ENCODE peak calls at places on chromosomes 12 and 14, in five cellular contexts. K is Panc1, E is transverse colon, C is endothelial cell of umbilical vein, I is GM23338. T is an unnamed sample.

GRCh38 chr12:4201333-4202105 is 72.0 kb upstream of the CCND2 start:
- DNase-seq in C (no peak), E (no peak), I (peak), K (no peak), T (peak)

GRCh38 chr12:6613776-6614512 is 6.8 kb upstream of the CHD4 start:
- DNase-seq in I (peak), E (peak), K (no peak), C (peak), T (peak)

GRCh38 chr12:50224026-50224692 is 57.0 kb upstream of the CERS5 start:
- DNase-seq in E (peak), K (peak), I (peak), C (peak), T (no peak)

GRCh38 chr12:96471368-96472040 is 17.9 kb upstream of the CFAP54 start:
- DNase-seq in C (peak), E (no peak), K (no peak), I (no peak), T (no peak)

GRCh38 chr14:28609228-28609828 is 157.3 kb upstream of the FOXG1 start:
- DNase-seq in C (peak), E (peak), K (peak), I (peak), T (no peak)

GRCh38 chr14:96945721-96946120 is 148.5 kb downstream of the VRK1 start:
- DNase-seq in K (no peak), I (no peak), C (no peak), E (no peak), T (no peak)

GRCh38 chr12:132558861-132559623 is 51.3 kb downstream of the LRCOL1 start:
- DNase-seq in E (no peak), I (no peak), C (no peak), K (no peak), T (peak)

GRCh38 chr14:95739356-95739755 is 25.4 kb upstream of the TCL1A start:
- DNase-seq in E (no peak), K (no peak), I (no peak), C (no peak), T (no peak)

GRCh38 chr14:105760691-105761344 is 234.4 kb downstream of the TMEM121 start:
- DNase-seq in I (no peak), C (no peak), K (no peak), E (no peak), T (peak)

GRCh38 chr12:38389581-38389980 is 73.0 kb downstream of the ALG10B start:
- DNase-seq in C (no peak), E (no peak), K (no peak), I (no peak), T (no peak)

GRCh38 chr12:38385492-38385864 is 68.9 kb downstream of the ALG10B start:
- DNase-seq in I (no peak), E (no peak), C (no peak), K (no peak), T (no peak)

GRCh38 chr12:38386238-38386985 is 69.8 kb downstream of the ALG10B start:
- DNase-seq in E (no peak), I (no peak), C (no peak), K (no peak), T (no peak)

DNA sequence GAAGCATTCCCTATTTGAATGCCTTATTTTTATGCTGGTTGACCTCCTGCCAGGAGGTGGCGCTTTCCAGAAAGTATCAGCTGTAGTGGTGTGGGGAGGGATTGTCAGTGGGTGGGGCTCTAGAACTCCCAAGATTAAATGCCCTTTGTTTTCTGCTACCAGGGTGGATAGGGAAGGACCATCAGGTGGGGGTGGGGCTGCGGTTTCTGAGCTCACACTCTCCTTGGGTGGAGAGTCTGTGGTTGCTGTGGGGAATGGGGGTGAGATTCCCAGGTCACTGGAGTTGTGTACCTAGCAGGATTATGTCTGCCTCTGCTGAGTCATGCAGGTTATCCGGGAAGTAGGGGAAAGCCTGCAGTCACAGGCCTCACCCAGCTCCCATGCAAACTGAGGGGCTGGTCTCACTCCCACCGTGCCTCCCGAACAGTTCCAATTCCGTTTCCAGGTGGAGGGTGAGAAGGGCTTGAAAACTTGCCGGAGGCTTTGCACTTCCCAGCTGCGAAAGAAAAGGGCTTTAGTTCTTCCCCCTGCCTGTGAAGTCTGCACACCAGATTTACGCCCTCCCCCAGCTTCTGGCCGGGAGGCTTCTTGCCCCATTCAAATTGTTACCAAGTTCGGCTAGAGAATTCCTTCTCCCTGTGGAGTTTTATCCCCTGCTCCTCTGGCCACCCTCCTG is 68.4 kb downstream of the ALG10B start:
- DNase-seq in C (no peak), K (no peak), I (peak), E (no peak), T (no peak)
- TF ChIP-seq CTCF in C (no peak), K (peak), I (peak), E (no peak), T (no peak)

DNA sequence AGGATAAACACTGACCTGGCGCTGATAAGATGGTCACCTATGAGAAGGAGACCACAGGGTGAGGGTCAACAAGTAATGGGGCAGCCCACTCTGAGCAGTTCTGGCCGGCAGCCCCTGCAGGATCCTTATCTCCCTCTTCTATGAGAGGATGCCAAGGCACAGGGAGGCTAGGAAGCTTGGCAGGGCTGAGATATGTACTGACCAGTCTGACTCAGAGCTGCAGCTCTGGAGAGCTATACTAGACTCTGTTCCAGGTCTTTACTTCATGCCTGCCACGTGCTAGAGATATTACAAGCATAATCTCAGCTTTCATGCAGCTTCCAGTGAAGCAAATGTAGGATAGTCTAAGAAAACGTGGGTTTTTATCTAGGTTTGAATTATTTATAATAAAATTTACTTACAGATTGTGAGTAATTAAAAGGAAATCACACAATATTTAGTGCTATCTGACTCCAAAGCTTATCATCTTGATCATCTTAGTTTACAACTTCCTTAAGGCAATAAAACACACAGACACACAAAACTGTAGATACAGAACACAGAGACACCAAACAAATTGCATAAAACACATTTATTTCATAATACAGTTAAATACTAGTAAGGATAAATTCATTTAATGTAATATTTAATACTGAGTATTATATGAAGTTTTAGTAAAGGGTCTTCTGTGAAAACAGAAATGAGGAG is 32.3 kb downstream of the GIT2 start:
- DNase-seq in I (no peak), E (peak), K (no peak), C (peak), T (no peak)
- TF ChIP-seq POLR2AphosphoS5 in I (no peak), E (no peak), K (no peak), C (peak), T (no peak)

GRCh38 chr12:116532986-116533342 is 26.2 kb upstream of the MAP1LC3B2 start:
- DNase-seq in K (no peak), I (no peak), E (no peak), C (no peak), T (no peak)

GRCh38 chr12:116532428-116532827 is 26.8 kb upstream of the MAP1LC3B2 start:
- DNase-seq in E (no peak), C (no peak), K (no peak), I (no peak), T (peak)

GRCh38 chr12:116533343-116534248 is 25.6 kb upstream of the MAP1LC3B2 start:
- DNase-seq in C (peak), I (peak), E (peak), K (peak), T (peak)

GRCh38 chr12:116535241-116535640 is 23.9 kb upstream of the MAP1LC3B2 start:
- DNase-seq in E (no peak), K (no peak), I (no peak), C (no peak), T (peak)

DNA sequence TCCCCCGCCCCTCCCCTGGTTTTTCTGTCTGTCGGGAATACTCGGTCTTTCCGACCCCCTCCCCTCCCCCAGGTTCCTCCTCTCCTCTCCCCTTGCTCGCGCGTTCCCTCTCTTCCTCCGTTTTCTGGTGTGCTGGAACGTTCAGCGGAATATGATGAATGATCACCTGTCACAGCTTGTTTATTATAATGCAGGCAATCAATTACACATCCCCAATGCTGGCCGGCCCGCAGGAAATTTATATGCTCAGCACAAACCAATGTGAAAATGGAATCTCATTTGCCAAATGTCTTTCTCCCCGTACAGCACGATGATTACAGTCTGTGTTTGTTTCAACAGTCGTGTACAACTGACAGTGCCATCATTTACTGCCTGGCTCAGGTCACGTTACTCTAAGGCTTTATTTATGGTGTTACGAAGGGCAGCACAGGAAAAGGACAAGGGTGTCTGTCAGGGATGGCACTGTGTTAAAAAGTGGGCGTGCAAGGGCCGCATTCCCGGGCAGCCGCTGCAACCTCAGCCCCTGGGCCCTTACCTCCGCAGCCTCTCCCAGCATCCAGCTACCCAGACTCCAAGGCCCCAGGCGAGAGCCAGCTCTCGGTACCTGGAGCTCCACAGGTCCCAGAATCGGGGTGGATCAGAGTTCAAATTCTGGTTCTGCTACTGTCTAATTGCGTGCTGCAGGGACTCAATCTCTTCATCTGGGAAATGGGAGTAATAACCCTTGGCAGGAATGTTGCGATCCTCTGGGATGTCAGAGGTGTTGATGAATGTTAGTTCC is 24.6 kb upstream of the MAP1LC3B2 start:
- DNase-seq in K (no peak), I (peak), E (no peak), C (peak), T (peak)
- H3K27ac ChIP-seq in K (peak), I (peak), E (peak), C (no peak), T (peak)

GRCh38 chr12:100401660-100402059 is 44.8 kb downstream of the SLC17A8 start:
- DNase-seq in I (no peak), K (no peak), C (peak), E (peak), T (no peak)

GRCh38 chr12:100399095-100399494 is 42.2 kb downstream of the SLC17A8 start:
- DNase-seq in C (no peak), K (no peak), E (no peak), I (no peak), T (no peak)

GRCh38 chr12:100403446-100403845 is 46.6 kb downstream of the SLC17A8 start:
- DNase-seq in C (no peak), I (no peak), K (no peak), E (no peak), T (no peak)

GRCh38 chr12:100404769-100405407 is 48.0 kb downstream of the SLC17A8 start:
- DNase-seq in E (peak), I (peak), K (peak), C (peak), T (no peak)
- TF ChIP-seq CTCF in E (peak), I (peak), K (peak), C (peak), T (peak)

GRCh38 chr14:101595887-101596721 is 34.8 kb downstream of the DIO3 start:
- DNase-seq in E (peak), C (no peak), K (no peak), I (no peak), T (peak)
- TF ChIP-seq POLR2AphosphoS5 in E (no peak), C (no peak), K (no peak), I (no peak), T (no peak)

GRCh38 chr12:54005853-54006699 is 2.7 kb upstream of the HOXC8 start:
- DNase-seq in E (peak), K (no peak), I (peak), C (peak), T (peak)

GRCh38 chr12:54005531-54005852 is 3.3 kb upstream of the HOXC8 start:
- DNase-seq in K (no peak), I (no peak), E (no peak), C (no peak), T (no peak)

GRCh38 chr12:54004063-54004840 is 4.3 kb downstream of the HOXC9 start:
- DNase-seq in I (no peak), E (no peak), K (no peak), C (no peak), T (no peak)

GRCh38 chr12:54003625-54004024 is 3.7 kb downstream of the HOXC9 start:
- DNase-seq in I (no peak), C (no peak), E (no peak), K (no peak), T (no peak)

GRCh38 chr12:54004841-54005530 is 3.8 kb upstream of the HOXC8 start:
- DNase-seq in E (no peak), C (no peak), I (peak), K (no peak), T (no peak)
- H3K27ac ChIP-seq in E (no peak), C (no peak), I (no peak), K (peak), T (no peak)

DNA sequence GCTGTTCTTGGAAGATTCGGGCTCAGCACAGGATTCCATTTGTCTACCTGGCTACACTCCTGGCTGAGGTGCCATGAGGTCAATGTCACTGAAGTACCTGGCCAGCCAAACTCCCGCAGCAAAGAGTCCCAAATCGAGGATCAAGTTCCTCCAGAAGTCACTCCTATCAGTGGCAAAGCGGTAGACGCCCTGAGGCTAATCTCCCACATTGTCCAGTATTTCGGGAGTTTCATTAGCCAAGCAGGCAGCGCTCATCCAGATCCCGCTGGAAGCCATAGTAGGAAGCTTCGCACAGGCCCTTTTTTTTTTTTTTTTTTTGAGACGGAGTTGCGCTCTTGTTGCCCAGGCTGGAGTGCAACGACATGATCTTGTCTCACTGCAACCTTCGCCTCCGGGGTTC is 8.9 kb upstream of the AACS start:
- DNase-seq in I (no peak), C (no peak), K (no peak), E (no peak), T (peak)
- TF ChIP-seq CTCF in I (no peak), C (no peak), K (no peak), E (no peak), T (no peak)

DNA sequence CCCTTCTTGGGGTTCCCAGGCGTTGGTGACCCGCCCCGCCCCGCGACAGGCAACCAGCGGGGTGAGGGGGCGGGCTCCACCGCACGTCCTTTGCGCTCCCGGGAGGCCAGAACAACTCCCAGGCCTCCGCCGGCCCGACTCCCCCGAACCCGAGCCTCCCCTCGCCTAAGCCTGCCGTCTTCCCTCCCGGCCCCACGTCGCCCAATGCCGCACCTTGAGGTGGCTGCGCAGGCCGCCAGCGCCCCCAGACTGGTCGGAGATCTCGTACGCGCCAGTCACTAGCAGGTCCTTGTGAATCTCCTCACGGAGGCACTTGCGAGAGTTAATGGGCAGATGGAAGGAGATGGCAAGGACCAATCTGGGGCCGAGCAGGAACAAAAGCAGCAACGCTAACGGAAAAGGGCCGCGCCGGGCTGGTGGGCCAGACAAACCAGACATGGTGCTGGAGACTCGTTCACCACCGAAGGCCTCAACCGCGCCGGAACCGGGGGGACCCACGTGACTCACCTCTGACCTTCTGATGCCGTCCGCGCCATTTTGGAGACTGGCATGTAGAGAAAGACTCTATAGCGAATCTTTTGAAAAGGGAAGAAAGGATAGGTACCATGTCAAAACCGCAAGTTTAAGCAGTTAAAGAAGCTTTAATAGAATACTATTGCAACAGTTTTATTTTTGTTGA is at the start of gene TMED10:
- DNase-seq in I (peak), E (peak), C (peak), K (no peak), T (peak)
- TF ChIP-seq POLR2AphosphoS5 in I (peak), E (peak), C (peak), K (peak), T (peak)

GRCh38 chr12:1207276-1207675 is 216.3 kb downstream of the ERC1 start:
- DNase-seq in E (no peak), K (no peak), I (no peak), C (no peak), T (no peak)

GRCh38 chr12:1206118-1206734 is 215.2 kb downstream of the ERC1 start:
- DNase-seq in K (no peak), E (no peak), C (peak), I (no peak), T (no peak)

GRCh38 chr12:1203735-1204019 is 212.7 kb downstream of the ERC1 start:
- DNase-seq in I (no peak), K (no peak), E (no peak), C (peak), T (no peak)

GRCh38 chr12:1205512-1206060 is 214.6 kb downstream of the ERC1 start:
- DNase-seq in C (peak), K (no peak), E (no peak), I (no peak), T (no peak)

DNA sequence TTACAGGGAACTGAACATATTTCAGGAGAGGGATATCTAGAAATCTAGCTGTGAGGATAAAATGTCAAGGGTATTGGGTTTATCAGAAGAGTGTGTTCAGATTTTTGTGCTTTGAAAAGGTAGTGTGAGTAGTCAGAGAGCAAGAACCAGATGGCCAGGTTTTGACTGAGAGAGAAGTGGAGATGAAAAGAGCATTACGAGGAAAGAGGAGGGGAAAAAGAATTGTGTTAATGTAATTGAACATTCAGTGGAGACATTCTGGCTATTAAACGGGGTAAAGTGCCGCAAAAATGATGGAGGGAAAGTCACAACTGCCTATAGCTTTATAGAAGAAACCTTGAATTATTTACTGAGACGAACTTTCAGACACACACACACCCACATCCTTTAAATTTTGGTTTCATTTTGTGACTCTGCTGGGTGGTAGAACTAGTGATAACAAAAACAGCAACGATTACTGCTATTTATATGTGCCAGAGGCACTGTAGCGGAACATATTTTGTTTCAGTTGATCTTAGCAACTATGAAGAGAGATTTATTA is 213.6 kb downstream of the ERC1 start:
- DNase-seq in K (no peak), C (peak), I (no peak), E (no peak), T (no peak)
- H3K27ac ChIP-seq in K (peak), C (peak), I (peak), E (peak), T (peak)

T was measured in spleen.